ENCODE peak calls at places on chromosomes 4 and X, in four cellular contexts. Q, O, I and P are unnamed samples.

GRCh38 chrX:9642270-9642995 is 123.2 kb downstream of the GPR143 start:
- ATAC-seq in O (no peak), Q (no peak), I (no peak), P (no peak)

GRCh38 chrX:112819013-112819635 is 21.5 kb downstream of the AMOT start:
- ATAC-seq in I (no peak), O (no peak), Q (peak), P (peak)

GRCh38 chr4:175234162-175234561 is 316.0 kb downstream of the ADAM29 start:
- ATAC-seq in I (no peak), O (no peak), Q (no peak), P (no peak)

GRCh38 chr4:48311896-48312295 is 29.4 kb upstream of the SLAIN2 start:
- ATAC-seq in Q (no peak), I (no peak), O (no peak), P (no peak)

GRCh38 chr4:28443786-28444412 is 1583.3 kb downstream of the STIM2 start:
- ATAC-seq in O (no peak), Q (no peak), I (no peak), P (no peak)

GRCh38 chrX:152639426-152639825 is 1.7 kb downstream of the GABRQ start:
- ATAC-seq in O (no peak), I (no peak), Q (no peak), P (peak)

GRCh38 chrX:40468033-40468979 is 112.5 kb upstream of the ATP6AP2 start:
- ATAC-seq in I (peak), O (peak), Q (peak), P (peak)

GRCh38 chr4:13920901-13921300 is 293.4 kb upstream of the BOD1L1 start:
- ATAC-seq in O (peak), Q (peak), I (no peak), P (peak)

GRCh38 chr4:157005193-157005592 is 33.6 kb upstream of the PDGFC start:
- ATAC-seq in Q (no peak), O (no peak), I (no peak), P (no peak)

GRCh38 chr4:14667624-14668295 is 334.5 kb upstream of the CPEB2 start:
- ATAC-seq in O (peak), Q (no peak), I (no peak), P (peak)

GRCh38 chrX:133706890-133707289 is 278.5 kb downstream of the GPC3 start:
- ATAC-seq in Q (no peak), O (no peak), I (no peak), P (no peak)

GRCh38 chrX:13223868-13224555 is 95.8 kb downstream of the ATXN3L start:
- ATAC-seq in I (no peak), O (peak), Q (peak), P (peak)

GRCh38 chr4:80045831-80046230 is 27.2 kb downstream of the ANTXR2 start:
- ATAC-seq in I (no peak), Q (peak), O (no peak), P (no peak)

GRCh38 chrX:15310117-15310516 is 5.3 kb downstream of the ASB11 start:
- ATAC-seq in Q (peak), I (no peak), O (no peak), P (no peak)

GRCh38 chr4:44257461-44257860 is 191.1 kb downstream of the KCTD8 start:
- ATAC-seq in O (no peak), I (no peak), Q (no peak), P (no peak)

GRCh38 chr4:125115941-125116340 is 198.8 kb upstream of the FAT4 start:
- ATAC-seq in Q (no peak), I (no peak), O (peak), P (no peak)

GRCh38 chrX:55489315-55490009 is at the start of gene USP51:
- ATAC-seq in O (peak), I (peak), Q (peak), P (peak)